ENCODE peak calls at places on chromosomes 1 and 21, in six cellular contexts. Q, S, C, G, O and W are unnamed samples.

GRCh38 chr1:206933333-206933945 is 11.7 kb upstream of the FCMR start:
- DNase-seq in Q (peak), S (peak), C (no peak), G (no peak), O (peak), W (no peak)

GRCh38 chr1:100622966-100623762 is 85.2 kb downstream of the GPR88 start:
- DNase-seq in Q (no peak), S (no peak), C (peak), G (no peak), O (no peak), W (no peak)

GRCh38 chr1:111745670-111746613 is 6.7 kb upstream of the INKA2 start:
- DNase-seq in Q (no peak), S (no peak), C (no peak), G (peak), O (no peak), W (no peak)

GRCh38 chr1:240086726-240087125 is 5.0 kb upstream of the FMN2 start:
- DNase-seq in Q (no peak), S (no peak), C (no peak), G (no peak), O (no peak), W (no peak)

GRCh38 chr1:208136459-208137143 is 107.6 kb downstream of the PLXNA2 start:
- DNase-seq in Q (no peak), S (no peak), C (no peak), G (no peak), O (no peak), W (no peak)

GRCh38 chr21:36310016-36310415 is 10.0 kb upstream of the MORC3 start:
- DNase-seq in Q (peak), S (peak), C (no peak), G (no peak), O (no peak), W (no peak)

GRCh38 chr1:227766015-227766634 is 30.9 kb downstream of the SNAP47 start:
- DNase-seq in Q (peak), S (peak), C (no peak), G (peak), O (peak), W (no peak)

GRCh38 chr1:98181041-98181764 is 260.4 kb upstream of the DPYD start:
- DNase-seq in Q (no peak), S (no peak), C (no peak), G (no peak), O (no peak), W (no peak)

GRCh38 chr1:205592443-205593003 is 39.3 kb downstream of the ELK4 start:
- DNase-seq in Q (no peak), S (no peak), C (no peak), G (no peak), O (no peak), W (no peak)

GRCh38 chr1:3717041-3717714 is 35.1 kb upstream of the CCDC27 start:
- DNase-seq in Q (no peak), S (no peak), C (no peak), G (no peak), O (no peak), W (no peak)

GRCh38 chr1:19430121-19431068 is 54.9 kb downstream of the CAPZB start:
- DNase-seq in Q (no peak), S (no peak), C (no peak), G (no peak), O (no peak), W (no peak)

GRCh38 chr1:97906567-97907228 is 14.1 kb downstream of the DPYD start:
- DNase-seq in Q (no peak), S (no peak), C (peak), G (peak), O (no peak), W (no peak)

GRCh38 chr1:154220970-154221814 is 437 bp downstream of the UBAP2L start:
- DNase-seq in Q (peak), S (peak), C (no peak), G (peak), O (peak), W (peak)

GRCh38 chr1:209768354-209768774 is 12.5 kb downstream of the TRAF3IP3 start:
- DNase-seq in Q (peak), S (peak), C (no peak), G (no peak), O (peak), W (peak)

GRCh38 chr1:180953291-180953747 is 40.6 kb downstream of the KIAA1614 start:
- DNase-seq in Q (no peak), S (no peak), C (no peak), G (no peak), O (peak), W (no peak)

GRCh38 chr1:9643351-9644256 is 7.9 kb upstream of the PIK3CD start:
- DNase-seq in Q (no peak), S (no peak), C (no peak), G (no peak), O (no peak), W (no peak)

GRCh38 chr1:170765712-170766330 is 101.9 kb downstream of the PRRX1 start:
- DNase-seq in Q (no peak), S (no peak), C (peak), G (no peak), O (no peak), W (no peak)

GRCh38 chr21:38831526-38832467 is 26.1 kb downstream of the ETS2 start:
- DNase-seq in Q (no peak), S (peak), C (peak), G (no peak), O (peak), W (peak)

GRCh38 chr1:28860332-28861073 is 48.5 kb downstream of the OPRD1 start:
- DNase-seq in Q (no peak), S (no peak), C (no peak), G (no peak), O (peak), W (no peak)

GRCh38 chr1:31955917-31956736 is 18.0 kb upstream of the PTP4A2 start:
- DNase-seq in Q (peak), S (peak), C (peak), G (no peak), O (peak), W (peak)

GRCh38 chr1:10479276-10479675 is 4.5 kb downstream of the PEX14 start:
- DNase-seq in Q (no peak), S (no peak), C (no peak), G (no peak), O (no peak), W (no peak)

GRCh38 chr1:46517932-46518498 is 28.4 kb downstream of the DMBX1 start:
- DNase-seq in Q (no peak), S (no peak), C (no peak), G (no peak), O (peak), W (no peak)